ENCODE peak calls at places on chromosome 15, in six cellular contexts. One of them, this sample, is unnamed.
A peak's percentile ranks its signal among the peaks of the same experiment; 100 is the strongest.

GRCh38 chr15:75823860-75824613 is 19.2 kb upstream of the UBE2Q2 start:
- DNase-seq in mucosa of descending colon: no peak
- DNase-seq in epithelial cell of proximal tubule: no peak
- DNase-seq in endothelial cell: peak; percentile 33
- DNase-seq in HL-60: no peak
- DNase-seq in GOT3: no peak
- DNase-seq in this sample: no peak

GRCh38 chr15:41483519-41483918 is 10.2 kb upstream of the ITPKA start:
- DNase-seq in mucosa of descending colon: no peak
- DNase-seq in epithelial cell of proximal tubule: no peak
- DNase-seq in endothelial cell: no peak
- DNase-seq in HL-60: no peak
- DNase-seq in GOT3: no peak
- DNase-seq in this sample: no peak

GRCh38 chr15:56838085-56838484 is 80.4 kb upstream of the TCF12 start:
- DNase-seq in mucosa of descending colon: no peak
- DNase-seq in epithelial cell of proximal tubule: no peak
- DNase-seq in endothelial cell: no peak
- DNase-seq in HL-60: no peak
- DNase-seq in GOT3: no peak
- DNase-seq in this sample: no peak

GRCh38 chr15:75661041-75661778 is 13.5 kb downstream of the SNX33 start:
- DNase-seq in mucosa of descending colon: peak; percentile 73
- DNase-seq in epithelial cell of proximal tubule: no peak
- DNase-seq in endothelial cell: no peak
- DNase-seq in HL-60: no peak
- DNase-seq in GOT3: peak; percentile 57
- DNase-seq in this sample: peak; percentile 72

GRCh38 chr15:100338971-100339444 is 2.8 kb downstream of the ADAMTS17 start:
- DNase-seq in mucosa of descending colon: peak; percentile 65
- DNase-seq in epithelial cell of proximal tubule: no peak
- DNase-seq in endothelial cell: peak; percentile 78
- DNase-seq in HL-60: peak; percentile 38
- DNase-seq in GOT3: no peak
- DNase-seq in this sample: peak; percentile 37

GRCh38 chr15:57495037-57495436 is 96.7 kb upstream of the MYZAP start:
- DNase-seq in mucosa of descending colon: no peak
- DNase-seq in epithelial cell of proximal tubule: no peak
- DNase-seq in endothelial cell: no peak
- DNase-seq in HL-60: no peak
- DNase-seq in GOT3: no peak
- DNase-seq in this sample: no peak

GRCh38 chr15:73078722-73079121 is 26.5 kb downstream of the NEO1 start:
- DNase-seq in mucosa of descending colon: no peak
- DNase-seq in epithelial cell of proximal tubule: peak; percentile 79
- DNase-seq in endothelial cell: no peak
- DNase-seq in HL-60: no peak
- DNase-seq in GOT3: no peak
- DNase-seq in this sample: peak; percentile 60

GRCh38 chr15:70260096-70260495 is 162.4 kb upstream of the TLE3 start:
- DNase-seq in mucosa of descending colon: no peak
- DNase-seq in epithelial cell of proximal tubule: no peak
- DNase-seq in endothelial cell: no peak
- DNase-seq in HL-60: no peak
- DNase-seq in GOT3: no peak
- DNase-seq in this sample: no peak

GRCh38 chr15:77580991-77581682 is 51.6 kb downstream of the LINGO1 start:
- DNase-seq in mucosa of descending colon: no peak
- DNase-seq in epithelial cell of proximal tubule: no peak
- DNase-seq in endothelial cell: no peak
- DNase-seq in HL-60: no peak
- DNase-seq in GOT3: no peak
- DNase-seq in this sample: no peak

GRCh38 chr15:31554261-31554660 is 227.6 kb downstream of the KLF13 start:
- DNase-seq in mucosa of descending colon: no peak
- DNase-seq in epithelial cell of proximal tubule: no peak
- DNase-seq in endothelial cell: no peak
- DNase-seq in HL-60: no peak
- DNase-seq in GOT3: peak; percentile 8
- DNase-seq in this sample: no peak

GRCh38 chr15:78873796-78874761 is 1.4 kb downstream of the MORF4L1 start:
- DNase-seq in mucosa of descending colon: no peak
- DNase-seq in epithelial cell of proximal tubule: no peak
- DNase-seq in endothelial cell: no peak
- DNase-seq in HL-60: no peak
- DNase-seq in GOT3: no peak
- DNase-seq in this sample: no peak

GRCh38 chr15:87369269-87369668 is 887.3 kb downstream of the NTRK3 start:
- DNase-seq in mucosa of descending colon: no peak
- DNase-seq in epithelial cell of proximal tubule: peak; percentile 87
- DNase-seq in endothelial cell: no peak
- DNase-seq in HL-60: no peak
- DNase-seq in GOT3: no peak
- DNase-seq in this sample: peak; percentile 89

GRCh38 chr15:90209591-90209990 is 8.5 kb downstream of the SEMA4B start:
- DNase-seq in mucosa of descending colon: no peak
- DNase-seq in epithelial cell of proximal tubule: no peak
- DNase-seq in endothelial cell: no peak
- DNase-seq in HL-60: no peak
- DNase-seq in GOT3: no peak
- DNase-seq in this sample: no peak

GRCh38 chr15:39135989-39136388 is 444.9 kb upstream of the THBS1 start:
- DNase-seq in mucosa of descending colon: no peak
- DNase-seq in epithelial cell of proximal tubule: no peak
- DNase-seq in endothelial cell: no peak
- DNase-seq in HL-60: no peak
- DNase-seq in GOT3: no peak
- DNase-seq in this sample: peak; percentile 79

GRCh38 chr15:58934521-58934920 is 1.0 kb upstream of the SLTM start:
- DNase-seq in mucosa of descending colon: no peak
- DNase-seq in epithelial cell of proximal tubule: no peak
- DNase-seq in endothelial cell: no peak
- DNase-seq in HL-60: no peak
- DNase-seq in GOT3: no peak
- DNase-seq in this sample: no peak

GRCh38 chr15:63514533-63514943 is 10.1 kb downstream of the USP3 start:
- DNase-seq in mucosa of descending colon: no peak
- DNase-seq in epithelial cell of proximal tubule: no peak
- DNase-seq in endothelial cell: no peak
- DNase-seq in HL-60: peak; percentile 72
- DNase-seq in GOT3: no peak
- DNase-seq in this sample: no peak

GRCh38 chr15:39770748-39771689 is 11.6 kb downstream of the FSIP1 start:
- DNase-seq in mucosa of descending colon: no peak
- DNase-seq in epithelial cell of proximal tubule: no peak
- DNase-seq in endothelial cell: no peak
- DNase-seq in HL-60: no peak
- DNase-seq in GOT3: peak; percentile 8
- DNase-seq in this sample: no peak

GRCh38 chr15:83435782-83436181 is 11.4 kb upstream of the SH3GL3 start:
- DNase-seq in mucosa of descending colon: no peak
- DNase-seq in epithelial cell of proximal tubule: no peak
- DNase-seq in endothelial cell: no peak
- DNase-seq in HL-60: no peak
- DNase-seq in GOT3: no peak
- DNase-seq in this sample: no peak

GRCh38 chr15:78616506-78616905 is 4.3 kb downstream of the CHRNA3 start:
- DNase-seq in mucosa of descending colon: no peak
- DNase-seq in epithelial cell of proximal tubule: no peak
- DNase-seq in endothelial cell: no peak
- DNase-seq in HL-60: no peak
- DNase-seq in GOT3: no peak
- DNase-seq in this sample: no peak

GRCh38 chr15:76336254-76337046 is at the start of gene ISL2:
- DNase-seq in mucosa of descending colon: peak; percentile 79
- DNase-seq in epithelial cell of proximal tubule: no peak
- DNase-seq in endothelial cell: peak; percentile 78
- DNase-seq in HL-60: peak; percentile 95
- DNase-seq in GOT3: peak; percentile 56
- DNase-seq in this sample: peak; percentile 23

GRCh38 chr15:34837246-34838016 is 42.1 kb upstream of the ACTC1 start:
- DNase-seq in mucosa of descending colon: no peak
- DNase-seq in epithelial cell of proximal tubule: peak; percentile 70
- DNase-seq in endothelial cell: no peak
- DNase-seq in HL-60: no peak
- DNase-seq in GOT3: no peak
- DNase-seq in this sample: peak; percentile 88

GRCh38 chr15:72117448-72117697 is 577 bp downstream of the MYO9A start:
- DNase-seq in mucosa of descending colon: peak; percentile 85
- DNase-seq in epithelial cell of proximal tubule: no peak
- DNase-seq in endothelial cell: peak; percentile 78
- DNase-seq in HL-60: no peak
- DNase-seq in GOT3: peak; percentile 39
- DNase-seq in this sample: no peak

GRCh38 chr15:50148362-50148963 is 29.4 kb upstream of the ATP8B4 start:
- DNase-seq in mucosa of descending colon: no peak
- DNase-seq in epithelial cell of proximal tubule: no peak
- DNase-seq in endothelial cell: peak; percentile 54
- DNase-seq in HL-60: no peak
- DNase-seq in GOT3: no peak
- DNase-seq in this sample: no peak

GRCh38 chr15:73873889-73874511 is 636 bp downstream of the TBC1D21 start:
- DNase-seq in mucosa of descending colon: no peak
- DNase-seq in epithelial cell of proximal tubule: peak; percentile 18
- DNase-seq in endothelial cell: peak; percentile 20
- DNase-seq in HL-60: peak; percentile 11
- DNase-seq in GOT3: no peak
- DNase-seq in this sample: peak; percentile 32

GRCh38 chr15:52620496-52620895 is 51.7 kb upstream of the ARPP19 start:
- DNase-seq in mucosa of descending colon: no peak
- DNase-seq in epithelial cell of proximal tubule: no peak
- DNase-seq in endothelial cell: no peak
- DNase-seq in HL-60: no peak
- DNase-seq in GOT3: no peak
- DNase-seq in this sample: no peak

GRCh38 chr15:45088801-45089711 is 24.9 kb downstream of the DUOX2 start:
- DNase-seq in mucosa of descending colon: no peak
- DNase-seq in epithelial cell of proximal tubule: no peak
- DNase-seq in endothelial cell: no peak
- DNase-seq in HL-60: no peak
- DNase-seq in GOT3: no peak
- DNase-seq in this sample: no peak

GRCh38 chr15:88089019-88089603 is 167.4 kb downstream of the NTRK3 start:
- DNase-seq in mucosa of descending colon: no peak
- DNase-seq in epithelial cell of proximal tubule: no peak
- DNase-seq in endothelial cell: no peak
- DNase-seq in HL-60: no peak
- DNase-seq in GOT3: no peak
- DNase-seq in this sample: no peak

GRCh38 chr15:52281085-52282035 is 14.2 kb downstream of the MYO5C start:
- DNase-seq in mucosa of descending colon: no peak
- DNase-seq in epithelial cell of proximal tubule: no peak
- DNase-seq in endothelial cell: no peak
- DNase-seq in HL-60: no peak
- DNase-seq in GOT3: no peak
- DNase-seq in this sample: no peak

GRCh38 chr15:95845862-95846515 is 484.5 kb upstream of the NR2F2 start:
- DNase-seq in mucosa of descending colon: no peak
- DNase-seq in epithelial cell of proximal tubule: no peak
- DNase-seq in endothelial cell: no peak
- DNase-seq in HL-60: no peak
- DNase-seq in GOT3: no peak
- DNase-seq in this sample: no peak

GRCh38 chr15:80803580-80804525 is 24.7 kb downstream of the CEMIP start:
- DNase-seq in mucosa of descending colon: no peak
- DNase-seq in epithelial cell of proximal tubule: no peak
- DNase-seq in endothelial cell: no peak
- DNase-seq in HL-60: no peak
- DNase-seq in GOT3: no peak
- DNase-seq in this sample: no peak

GRCh38 chr15:51576911-51577500 is 45.6 kb downstream of the DMXL2 start:
- DNase-seq in mucosa of descending colon: no peak
- DNase-seq in epithelial cell of proximal tubule: peak; percentile 43
- DNase-seq in endothelial cell: no peak
- DNase-seq in HL-60: peak; percentile 52
- DNase-seq in GOT3: no peak
- DNase-seq in this sample: no peak

GRCh38 chr15:60890361-60890991 is 338.6 kb downstream of the RORA start:
- DNase-seq in mucosa of descending colon: no peak
- DNase-seq in epithelial cell of proximal tubule: no peak
- DNase-seq in endothelial cell: no peak
- DNase-seq in HL-60: no peak
- DNase-seq in GOT3: no peak
- DNase-seq in this sample: no peak

GRCh38 chr15:70584441-70584837 is 178.9 kb downstream of the UACA start:
- DNase-seq in mucosa of descending colon: no peak
- DNase-seq in epithelial cell of proximal tubule: no peak
- DNase-seq in endothelial cell: no peak
- DNase-seq in HL-60: no peak
- DNase-seq in GOT3: no peak
- DNase-seq in this sample: no peak

GRCh38 chr15:40279437-40280141 is 3.3 kb downstream of the ANKRD63 start:
- DNase-seq in mucosa of descending colon: peak; percentile 88
- DNase-seq in epithelial cell of proximal tubule: no peak
- DNase-seq in endothelial cell: peak; percentile 86
- DNase-seq in HL-60: no peak
- DNase-seq in GOT3: no peak
- DNase-seq in this sample: no peak